ENCODE peak calls at places on chromosomes 7 and 10, in five cellular contexts. V, J, D, R and Y are unnamed samples. For H3K9me3, the result is how much of the 10 kb centered on the place peaks cover.

GRCh38 chr10:124611738-124612137 is 132.4 kb downstream of the FAM53B start:
- DNase-seq in D (no peak), J (no peak), R (no peak), V (no peak), Y (peak)

GRCh38 chr7:124276005-124276606 is 243.2 kb upstream of the TMEM229A start:
- DNase-seq in D (peak), V (no peak), J (no peak), R (peak), Y (no peak)

GRCh38 chr7:93055543-93056107 is 62.2 kb downstream of the SAMD9 start:
- DNase-seq in R (no peak), J (no peak), V (no peak), D (peak), Y (no peak)

GRCh38 chr7:96823274-96823673 is 113.6 kb upstream of the SEM1 start:
- DNase-seq in D (no peak), V (no peak), J (no peak), R (no peak), Y (no peak)

GRCh38 chr10:77661100-77661499 is 23.5 kb upstream of the KCNMA1 start:
- DNase-seq in R (no peak), V (no peak), D (no peak), J (no peak), Y (no peak)

GRCh38 chr7:101124376-101125056 is 2.4 kb upstream of the SERPINE1 start:
- DNase-seq in V (no peak), D (no peak), R (no peak), J (no peak), Y (no peak)

GRCh38 chr7:2566890-2567662 is 8.3 kb downstream of the IQCE start:
- DNase-seq in J (no peak), R (no peak), D (peak), V (no peak), Y (no peak)

GRCh38 chr10:132528064-132528800 is 9.4 kb upstream of the INPP5A start:
- DNase-seq in R (no peak), J (peak), D (no peak), V (peak), Y (no peak)

GRCh38 chr7:50446542-50446960 is 3.6 kb downstream of the FIGNL1 start:
- DNase-seq in V (no peak), R (no peak), D (no peak), J (no peak), Y (no peak)

GRCh38 chr10:50392966-50393718 is 141.8 kb upstream of the ASAH2 start:
- DNase-seq in D (no peak), J (no peak), R (no peak), V (no peak), Y (no peak)

GRCh38 chr7:106139253-106140251 is 27.4 kb upstream of the SYPL1 start:
- DNase-seq in D (no peak), R (no peak), V (peak), J (no peak), Y (no peak)

GRCh38 chr10:70603439-70603778 is 868 bp upstream of the PRF1 start:
- DNase-seq in R (no peak), V (no peak), J (no peak), D (no peak), Y (no peak)

GRCh38 chr10:121823993-121824463 is 103.8 kb downstream of the ATE1 start:
- DNase-seq in V (no peak), D (peak), R (no peak), J (no peak), Y (no peak)

GRCh38 chr7:130868150-130868549 is 134.1 kb upstream of the KLF14 start:
- DNase-seq in D (no peak), R (no peak), V (no peak), J (no peak), Y (no peak)

GRCh38 chr10:131784363-131785120 is 116.3 kb upstream of the PPP2R2D start:
- DNase-seq in V (no peak), D (no peak), R (no peak), J (no peak), Y (no peak)

GRCh38 chr10:49691588-49691987 is 12.1 kb downstream of the C10orf53 start:
- DNase-seq in J (no peak), V (no peak), R (no peak), D (no peak), Y (no peak)

GRCh38 chr7:121084748-121085336 is 96.3 kb downstream of the CPED1 start:
- DNase-seq in R (no peak), V (no peak), J (no peak), D (no peak), Y (no peak)

GRCh38 chr7:128361463-128362441 is at the start of gene PRRT4:
- DNase-seq in V (peak), R (no peak), D (no peak), J (peak), Y (peak)

GRCh38 chr10:416091-416515 is 273.4 kb downstream of the DIP2C start:
- DNase-seq in D (peak), R (no peak), J (no peak), V (no peak), Y (no peak)

GRCh38 chr7:157402911-157403534 is 66.2 kb downstream of the DNAJB6 start:
- DNase-seq in J (no peak), V (no peak), R (no peak), D (no peak), Y (no peak)
- H3K27ac ChIP-seq in J (no peak), V (no peak), R (no peak), D (no peak), Y (no peak)

DNA sequence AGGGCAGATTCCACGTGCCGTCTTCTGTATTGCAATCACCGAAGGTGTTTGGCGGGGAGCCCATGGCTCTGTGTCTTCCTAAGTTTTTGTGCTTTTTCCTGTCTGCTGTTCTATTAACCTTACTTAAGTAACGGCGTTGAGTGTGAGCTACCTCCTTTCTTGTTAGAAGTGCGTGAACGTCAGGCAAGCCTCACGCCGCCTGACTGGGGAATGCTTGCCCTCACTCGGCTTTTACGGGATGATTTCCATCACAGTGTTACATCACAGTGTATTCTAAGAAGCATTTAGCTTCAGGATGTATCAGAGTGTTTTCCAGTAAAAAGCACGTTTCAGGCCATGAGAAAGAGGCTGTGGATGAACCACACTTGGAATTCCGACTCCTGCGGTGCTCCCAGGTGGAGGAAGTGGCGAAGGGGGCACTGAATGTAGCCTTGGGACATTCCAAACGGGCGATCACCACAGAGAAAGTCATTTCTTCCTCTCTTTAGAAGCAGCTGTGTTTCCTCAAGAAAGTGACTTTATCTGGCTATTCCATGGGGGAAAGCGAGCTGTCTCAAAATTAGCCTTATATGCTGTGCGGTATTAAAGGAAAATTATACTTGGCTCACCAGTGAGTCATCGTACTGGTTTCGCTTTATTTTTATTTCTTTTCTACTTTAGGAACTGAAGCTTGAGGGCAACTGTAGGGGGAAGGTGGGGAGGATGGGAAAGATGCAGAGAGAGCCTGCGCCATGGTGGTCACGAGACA is 290.7 kb downstream of the KLF6 start:
- DNase-seq in J (peak), R (no peak), D (no peak), V (peak), Y (no peak)
- H3K4me3 ChIP-seq in J (peak), R (no peak), D (no peak), V (peak), Y (no peak)

DNA sequence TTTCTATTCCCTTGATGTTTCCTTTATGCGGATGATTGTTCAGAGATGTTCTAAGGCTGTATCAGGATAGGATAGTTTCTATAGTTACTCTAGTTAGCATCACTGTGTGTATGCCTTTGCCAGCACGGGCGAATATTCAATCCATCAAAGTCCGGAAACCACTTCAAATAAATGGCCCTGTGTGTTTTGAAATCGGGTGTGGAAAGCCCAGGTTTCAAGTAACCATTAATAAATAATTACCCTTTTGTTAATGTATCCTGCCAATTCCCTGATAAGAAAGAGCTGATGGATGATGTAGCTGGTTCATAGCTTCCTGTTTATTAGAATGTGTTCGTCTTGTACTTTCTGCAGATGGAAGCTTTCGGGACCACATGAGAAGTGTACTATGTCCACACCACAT is 149.9 kb upstream of the PRKCQ start:
- DNase-seq in R (no peak), J (no peak), D (no peak), V (no peak), Y (no peak)
- H3K9me3 ChIP-seq in R (under half), J (under half), D (under half), V (under half), Y (under half)

GRCh38 chr7:151540146-151540545 is 20.5 kb upstream of the RHEB start:
- DNase-seq in D (no peak), R (no peak), J (no peak), V (no peak), Y (no peak)
- H3K27ac ChIP-seq in D (no peak), R (no peak), J (no peak), V (no peak), Y (no peak)

DNA sequence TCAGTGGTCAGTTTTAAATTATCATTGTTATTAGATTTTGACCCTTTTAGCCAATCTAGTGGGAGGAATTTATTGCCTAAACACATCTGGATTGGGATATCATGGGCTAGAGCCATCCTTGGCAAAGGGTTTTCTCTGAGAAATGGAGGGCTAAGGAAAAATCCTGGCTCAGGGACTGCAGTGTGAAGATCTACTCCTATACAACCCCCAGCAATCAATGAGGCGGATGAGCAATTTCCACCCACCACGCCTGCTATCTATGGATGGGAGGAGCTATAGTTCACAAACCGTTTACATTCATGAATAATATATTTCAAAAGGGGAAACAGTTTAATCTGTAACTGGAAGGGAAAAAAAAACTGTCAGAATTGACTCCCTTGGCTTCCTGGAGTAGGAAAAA is 2.7 kb downstream of the CAV1 start:
- DNase-seq in V (no peak), D (no peak), R (no peak), J (no peak), Y (no peak)
- H3K4me3 ChIP-seq in V (peak), D (no peak), R (peak), J (peak), Y (no peak)

GRCh38 chr7:19175241-19175640 is 30.0 kb upstream of the FERD3L start:
- DNase-seq in J (no peak), R (no peak), V (no peak), D (no peak), Y (no peak)
- H3K9me3 ChIP-seq in J (under half), R (under half), V (under half), D (under half), Y (under half)

GRCh38 chr10:102615361-102615760 is 28.9 kb upstream of the TRIM8 start:
- DNase-seq in J (no peak), D (peak), V (no peak), R (no peak), Y (no peak)
- H3K27ac ChIP-seq in J (no peak), D (no peak), V (peak), R (no peak), Y (no peak)

DNA sequence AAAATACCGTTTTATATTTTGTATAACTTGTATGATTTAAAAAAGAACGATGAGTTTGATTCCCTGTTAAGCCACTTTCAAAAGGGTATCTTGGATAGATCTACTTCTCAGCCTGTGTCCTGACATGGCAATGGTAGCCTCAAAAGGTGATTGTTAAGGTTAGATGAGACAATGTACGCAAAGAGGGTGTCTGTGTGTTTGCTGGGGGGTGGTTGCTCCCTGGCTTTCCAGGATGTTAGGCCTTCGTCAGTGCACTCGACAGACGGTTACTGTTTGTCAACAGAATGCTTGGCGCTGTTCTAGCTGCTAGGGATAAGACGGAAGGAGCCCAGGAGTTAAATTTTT is 90.3 kb downstream of the NEURL1 start:
- DNase-seq in V (no peak), R (no peak), D (no peak), J (no peak), Y (no peak)
- H3K4me3 ChIP-seq in V (peak), R (no peak), D (peak), J (peak), Y (peak)

DNA sequence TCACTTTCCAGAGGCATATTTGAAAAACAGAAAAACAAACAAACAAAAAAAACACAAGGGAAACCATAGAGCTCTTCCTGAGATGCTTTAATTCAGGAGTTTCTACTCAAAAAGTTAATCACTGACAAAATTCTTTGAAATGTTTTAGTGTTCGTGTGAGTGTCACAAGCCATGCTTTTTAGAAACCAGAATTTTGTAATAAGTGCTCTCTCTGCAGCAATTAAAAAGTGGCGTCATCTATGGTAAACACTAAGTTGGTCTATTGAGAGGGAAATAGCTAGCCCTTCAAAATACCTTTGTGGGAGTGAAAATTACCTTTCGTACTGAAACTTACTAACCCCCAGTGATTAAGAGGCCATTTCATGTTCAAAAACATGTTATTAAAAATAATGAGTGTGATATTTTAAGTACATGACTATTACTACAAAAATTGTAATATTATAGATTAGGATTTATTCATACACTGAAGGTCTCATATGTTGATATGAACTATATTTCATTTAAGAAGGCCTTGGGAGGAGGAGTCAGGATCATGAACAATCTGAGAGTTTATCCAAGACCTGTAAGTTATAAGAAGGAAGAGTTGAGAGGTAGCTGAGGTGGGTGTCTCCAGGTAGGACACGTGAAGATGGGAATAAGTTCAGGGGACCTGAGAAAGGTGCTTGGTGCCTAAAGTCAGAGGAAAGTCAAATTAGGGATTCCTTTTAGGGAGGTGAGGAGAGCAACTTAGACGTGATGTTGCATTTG is 94.6 kb downstream of the PPP1R9A start:
- DNase-seq in V (no peak), J (no peak), R (no peak), D (no peak), Y (no peak)
- H3K9me3 ChIP-seq in V (under half), J (under half), R (under half), D (under half), Y (under half)